ENCODE peak calls at places on chromosomes 3 and 15, in eight cellular contexts. One of them, this sample, is unnamed.

GRCh38 chr3:30453364-30454039 is 152.9 kb upstream of the TGFBR2 start:
- DNase-seq in activated CD4-positive, alpha-beta T cell treated with anti-CD3 and anti-CD28 coated beads, Interleukin-2, amount 10 ng/mL, durations not matched to agents 7 days and 5 days: no peak
- DNase-seq in RWPE1: no peak
- DNase-seq in ELR: no peak
- DNase-seq in WERI-Rb-1: no peak
- DNase-seq in T-cell: no peak
- DNase-seq in Caco-2: no peak
- DNase-seq in Caki2: no peak
- DNase-seq in this sample: no peak

GRCh38 chr3:32296251-32297204 is 58.0 kb downstream of the CMTM8 start:
- DNase-seq in T-cell: peak
- DNase-seq in Caco-2: peak
- DNase-seq in ELR: peak
- DNase-seq in activated CD4-positive, alpha-beta T cell treated with anti-CD3 and anti-CD28 coated beads, Interleukin-2, amount 10 ng/mL, durations not matched to agents 7 days and 5 days: peak
- DNase-seq in RWPE1: peak
- DNase-seq in WERI-Rb-1: peak
- DNase-seq in Caki2: peak
- DNase-seq in this sample: peak

GRCh38 chr15:61479601-61480000 is 250.5 kb upstream of the RORA start:
- DNase-seq in activated CD4-positive, alpha-beta T cell treated with anti-CD3 and anti-CD28 coated beads, Interleukin-2, amount 10 ng/mL, durations not matched to agents 7 days and 5 days: no peak
- DNase-seq in Caco-2: no peak
- DNase-seq in ELR: peak
- DNase-seq in Caki2: peak
- DNase-seq in T-cell: no peak
- DNase-seq in WERI-Rb-1: no peak
- DNase-seq in RWPE1: peak
- DNase-seq in this sample: no peak

GRCh38 chr3:171954644-171955365 is 84.6 kb upstream of the FNDC3B start:
- DNase-seq in ELR: no peak
- DNase-seq in Caki2: no peak
- DNase-seq in RWPE1: no peak
- DNase-seq in T-cell: no peak
- DNase-seq in WERI-Rb-1: no peak
- DNase-seq in Caco-2: no peak
- DNase-seq in activated CD4-positive, alpha-beta T cell treated with anti-CD3 and anti-CD28 coated beads, Interleukin-2, amount 10 ng/mL, durations not matched to agents 7 days and 5 days: no peak
- DNase-seq in this sample: no peak

GRCh38 chr3:41974223-41974622 is 12.3 kb upstream of the ULK4 start:
- DNase-seq in Caki2: no peak
- DNase-seq in ELR: no peak
- DNase-seq in Caco-2: no peak
- DNase-seq in activated CD4-positive, alpha-beta T cell treated with anti-CD3 and anti-CD28 coated beads, Interleukin-2, amount 10 ng/mL, durations not matched to agents 7 days and 5 days: no peak
- DNase-seq in RWPE1: no peak
- DNase-seq in WERI-Rb-1: no peak
- DNase-seq in T-cell: no peak
- DNase-seq in this sample: no peak

GRCh38 chr3:197487911-197488391 is 67.8 kb downstream of the BDH1 start:
- DNase-seq in Caco-2: no peak
- DNase-seq in RWPE1: peak
- DNase-seq in T-cell: no peak
- DNase-seq in activated CD4-positive, alpha-beta T cell treated with anti-CD3 and anti-CD28 coated beads, Interleukin-2, amount 10 ng/mL, durations not matched to agents 7 days and 5 days: no peak
- DNase-seq in ELR: peak
- DNase-seq in WERI-Rb-1: no peak
- DNase-seq in Caki2: peak
- DNase-seq in this sample: no peak

GRCh38 chr3:37968784-37969600 is 21.6 kb upstream of the VILL start:
- DNase-seq in Caki2: no peak
- DNase-seq in RWPE1: no peak
- DNase-seq in activated CD4-positive, alpha-beta T cell treated with anti-CD3 and anti-CD28 coated beads, Interleukin-2, amount 10 ng/mL, durations not matched to agents 7 days and 5 days: no peak
- DNase-seq in Caco-2: no peak
- DNase-seq in WERI-Rb-1: no peak
- DNase-seq in T-cell: no peak
- DNase-seq in ELR: no peak
- DNase-seq in this sample: no peak

GRCh38 chr3:183188895-183189462 is 26.4 kb upstream of the LAMP3 start:
- DNase-seq in activated CD4-positive, alpha-beta T cell treated with anti-CD3 and anti-CD28 coated beads, Interleukin-2, amount 10 ng/mL, durations not matched to agents 7 days and 5 days: peak
- DNase-seq in Caco-2: peak
- DNase-seq in Caki2: no peak
- DNase-seq in RWPE1: no peak
- DNase-seq in T-cell: no peak
- DNase-seq in WERI-Rb-1: peak
- DNase-seq in ELR: peak
- DNase-seq in this sample: no peak

GRCh38 chr3:132593241-132593949 is 3.7 kb upstream of the ACKR4 start:
- DNase-seq in T-cell: no peak
- DNase-seq in ELR: no peak
- DNase-seq in activated CD4-positive, alpha-beta T cell treated with anti-CD3 and anti-CD28 coated beads, Interleukin-2, amount 10 ng/mL, durations not matched to agents 7 days and 5 days: no peak
- DNase-seq in Caki2: no peak
- DNase-seq in WERI-Rb-1: no peak
- DNase-seq in Caco-2: no peak
- DNase-seq in RWPE1: no peak
- DNase-seq in this sample: no peak

GRCh38 chr15:66401130-66402021 is 14.7 kb downstream of the MAP2K1 start:
- DNase-seq in activated CD4-positive, alpha-beta T cell treated with anti-CD3 and anti-CD28 coated beads, Interleukin-2, amount 10 ng/mL, durations not matched to agents 7 days and 5 days: peak
- DNase-seq in RWPE1: peak
- DNase-seq in Caco-2: no peak
- DNase-seq in WERI-Rb-1: no peak
- DNase-seq in Caki2: no peak
- DNase-seq in ELR: peak
- DNase-seq in T-cell: no peak
- DNase-seq in this sample: no peak

GRCh38 chr3:158768361-158768787 is 33.5 kb upstream of the MFSD1 start:
- DNase-seq in RWPE1: no peak
- DNase-seq in WERI-Rb-1: no peak
- DNase-seq in Caki2: peak
- DNase-seq in activated CD4-positive, alpha-beta T cell treated with anti-CD3 and anti-CD28 coated beads, Interleukin-2, amount 10 ng/mL, durations not matched to agents 7 days and 5 days: no peak
- DNase-seq in T-cell: no peak
- DNase-seq in Caco-2: peak
- DNase-seq in ELR: peak
- DNase-seq in this sample: no peak

GRCh38 chr15:77650285-77650684 is 17.6 kb upstream of the LINGO1 start:
- DNase-seq in ELR: peak
- DNase-seq in RWPE1: no peak
- DNase-seq in T-cell: no peak
- DNase-seq in Caki2: no peak
- DNase-seq in WERI-Rb-1: peak
- DNase-seq in Caco-2: no peak
- DNase-seq in activated CD4-positive, alpha-beta T cell treated with anti-CD3 and anti-CD28 coated beads, Interleukin-2, amount 10 ng/mL, durations not matched to agents 7 days and 5 days: no peak
- DNase-seq in this sample: no peak

GRCh38 chr3:115784739-115785571 is 161.6 kb downstream of the GAP43 start:
- DNase-seq in Caki2: peak
- DNase-seq in activated CD4-positive, alpha-beta T cell treated with anti-CD3 and anti-CD28 coated beads, Interleukin-2, amount 10 ng/mL, durations not matched to agents 7 days and 5 days: no peak
- DNase-seq in WERI-Rb-1: no peak
- DNase-seq in RWPE1: no peak
- DNase-seq in T-cell: no peak
- DNase-seq in Caco-2: no peak
- DNase-seq in ELR: peak
- DNase-seq in this sample: no peak

GRCh38 chr3:43786102-43786952 is 95.6 kb downstream of the ABHD5 start:
- DNase-seq in RWPE1: no peak
- DNase-seq in T-cell: no peak
- DNase-seq in Caki2: no peak
- DNase-seq in ELR: no peak
- DNase-seq in activated CD4-positive, alpha-beta T cell treated with anti-CD3 and anti-CD28 coated beads, Interleukin-2, amount 10 ng/mL, durations not matched to agents 7 days and 5 days: no peak
- DNase-seq in WERI-Rb-1: no peak
- DNase-seq in Caco-2: no peak
- DNase-seq in this sample: no peak